ENCODE peak calls at places on chromosomes 4 and X, in nine cellular contexts. K is coronary artery; N is kidney epithelial cell; U is neural progenitor cell; J is activated T-helper 1 cell treated with anti-CD3 and anti-CD28 coated beads, Interleukin-12 subunit alpha, Interleukin-12 subunit beta, Interleukin-2, Interleukin-4 antibody, amounts not matched to agents 30 ng/mL and 10 ng/mL and 1 ng/mL, durations not matched to agents 14 hours and 24 hours and 36 hours; V is T-helper 9 cell; Z is T follicular helper cell; I is CD4-positive, alpha-beta T cell; S is posterior cingulate gyrus. D is an unnamed sample.

GRCh38 chrX:3076416-3076991 is 35.2 kb downstream of the ARSF start:
- DNase-seq in K (no peak), N (no peak), U (peak; percentile 7), J (no peak), V (no peak), Z (no peak), I (no peak), S (no peak), D (no peak)

GRCh38 chr4:75908555-75908954 is 6.3 kb upstream of the PPEF2 start:
- DNase-seq in K (no peak), N (no peak), U (no peak), J (no peak), V (no peak), Z (no peak), I (no peak), S (no peak), D (no peak)

GRCh38 chr4:124803641-124804040 is 91.1 kb upstream of the ANKRD50 start:
- DNase-seq in K (no peak), N (no peak), U (no peak), J (no peak), V (no peak), Z (no peak), I (no peak), S (no peak), D (no peak)

GRCh38 chr4:74395633-74396032 is 30.7 kb downstream of the EREG start:
- DNase-seq in K (no peak), N (no peak), U (no peak), J (no peak), V (no peak), Z (no peak), I (no peak), S (no peak), D (no peak)

GRCh38 chrX:132614297-132614696 is 125.5 kb upstream of the MBNL3 start:
- DNase-seq in K (no peak), N (no peak), U (peak; percentile 23), J (no peak), V (no peak), Z (no peak), I (no peak), S (no peak), D (no peak)

GRCh38 chrX:68665502-68665901 is 18.0 kb downstream of the STARD8 start:
- DNase-seq in K (no peak), N (no peak), U (no peak), J (no peak), V (no peak), Z (no peak), I (no peak), S (no peak), D (no peak)

GRCh38 chr4:163911891-163912290 is 417.4 kb downstream of the TMA16 start:
- DNase-seq in K (no peak), N (no peak), U (no peak), J (no peak), V (no peak), Z (no peak), I (no peak), S (no peak), D (no peak)

GRCh38 chr4:183011213-183011907 is 87.7 kb upstream of the WWC2 start:
- DNase-seq in K (no peak), N (no peak), U (no peak), J (no peak), V (no peak), Z (no peak), I (no peak), S (no peak), D (no peak)

GRCh38 chrX:51837926-51838325 is 55.5 kb upstream of the MAGED1 start:
- DNase-seq in K (no peak), N (no peak), U (no peak), J (no peak), V (no peak), Z (no peak), I (no peak), S (no peak), D (no peak)

GRCh38 chr4:163332526-163333405 is at the start of gene NPY1R:
- DNase-seq in K (peak; percentile 82), N (peak; percentile 45), U (peak; percentile 90), J (peak; percentile 1), V (no peak), Z (no peak), I (no peak), S (peak; percentile 43), D (no peak)

GRCh38 chrX:78105944-78106650 is 2.0 kb downstream of the PGK1 start:
- DNase-seq in K (no peak), N (no peak), U (no peak), J (no peak), V (no peak), Z (no peak), I (no peak), S (no peak), D (peak; percentile 11)